ENCODE peak calls at places on chromosomes 1 and 21, in four cellular contexts. H is aorta, D is psoas muscle, V is fibroblast of mammary gland. O is an unnamed sample.
A peak's percentile ranks its signal among the peaks of the same experiment; 100 is the strongest.

GRCh38 chr1:1548591-1548990 is 8.2 kb upstream of the TMEM240 start:
- DNase-seq in D (no peak), H (no peak), V (no peak), O (no peak)

GRCh38 chr1:185369786-185370185 is 52.7 kb upstream of the IVNS1ABP start:
- DNase-seq in D (no peak), V (peak; percentile 70), H (no peak), O (no peak)

GRCh38 chr1:104780470-104781078 is 1030.9 kb downstream of the AMY1C start:
- DNase-seq in D (no peak), H (no peak), V (peak; percentile 14), O (no peak)

GRCh38 chr1:12095822-12096263 is 32.7 kb downstream of the TNFRSF8 start:
- DNase-seq in D (no peak), V (peak; percentile 35), H (peak; percentile 2), O (no peak)

GRCh38 chr1:46171351-46171750 is 3.5 kb upstream of the TSPAN1 start:
- DNase-seq in D (peak; percentile 63), V (no peak), H (no peak), O (no peak)

GRCh38 chr1:11341881-11342552 is 69.0 kb downstream of the UBIAD1 start:
- DNase-seq in H (no peak), V (peak; percentile 40), D (no peak), O (no peak)

GRCh38 chr1:203649551-203650011 is 22.9 kb downstream of the ATP2B4 start:
- DNase-seq in H (no peak), V (no peak), D (no peak), O (no peak)

GRCh38 chr1:232457607-232458006 is 172.3 kb downstream of the SIPA1L2 start:
- DNase-seq in V (no peak), D (no peak), H (no peak), O (no peak)

GRCh38 chr1:64948905-64949833 is 17.2 kb downstream of the JAK1 start:
- DNase-seq in V (peak; percentile 18), H (no peak), D (no peak), O (no peak)

GRCh38 chr1:183685112-183685713 is 32.1 kb upstream of the APOBEC4 start:
- DNase-seq in D (no peak), H (no peak), V (peak; percentile 64), O (no peak)

GRCh38 chr1:36981771-36982622 is 52.3 kb downstream of the GRIK3 start:
- DNase-seq in D (no peak), V (no peak), H (no peak), O (no peak)

GRCh38 chr1:62621907-62622306 is 24.6 kb downstream of the ANGPTL3 start:
- DNase-seq in V (peak; percentile 97), H (no peak), D (no peak), O (no peak)

GRCh38 chr1:35080171-35080854 is 1.1 kb downstream of the ZMYM1 start:
- DNase-seq in V (no peak), H (no peak), D (no peak), O (no peak)

GRCh38 chr1:58090640-58091039 is 455.9 kb downstream of the OMA1 start:
- DNase-seq in D (no peak), H (no peak), V (no peak), O (no peak)

GRCh38 chr1:178192686-178193085 is 98.8 kb downstream of the RASAL2 start:
- DNase-seq in H (peak; percentile 64), D (no peak), V (peak; percentile 84), O (no peak)

GRCh38 chr1:82110366-82111254 is 309.9 kb downstream of the ADGRL2 start:
- DNase-seq in H (no peak), D (no peak), V (peak; percentile 22), O (no peak)

DNA sequence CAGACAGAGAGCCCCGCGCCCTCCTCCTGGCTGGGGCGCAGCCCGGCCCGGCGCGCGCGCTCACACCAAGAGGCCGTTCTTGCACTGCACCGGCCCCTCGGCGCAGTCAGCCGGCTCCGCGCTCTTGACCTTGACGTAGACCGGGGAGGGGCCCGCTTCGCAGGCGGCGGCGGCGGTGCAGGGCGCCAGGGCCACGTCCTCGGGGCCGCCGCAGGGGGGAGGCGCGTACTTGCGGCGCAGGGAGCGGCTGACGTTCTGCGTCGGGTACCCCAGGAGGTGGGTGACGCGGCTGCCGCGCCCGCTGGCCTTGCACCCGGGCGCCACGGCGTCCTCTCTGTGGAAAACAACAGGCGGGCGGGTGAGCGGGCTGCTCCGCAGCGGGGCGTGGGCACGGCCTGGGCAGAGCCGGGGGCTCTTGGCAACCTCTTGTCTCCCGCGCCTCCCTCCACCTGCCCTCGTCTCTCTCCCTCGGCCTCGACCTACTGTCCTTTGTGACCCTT is 7.7 kb downstream of the VSIG8 start:
- DNase-seq in H (peak; percentile 93), D (peak; percentile 92), V (peak; percentile 81), O (peak; percentile 79)
- H3K4me3 ChIP-seq in H (peak overlapping the region; percentile 38), D (peak overlapping the region; percentile 81), V (peak overlapping the region; percentile 56), O (peak overlapping the region; percentile 89)

GRCh38 chr1:153565529-153566374 is at the start of gene S100A2:
- DNase-seq in V (peak; percentile 96), D (peak; percentile 72), H (peak; percentile 85), O (peak; percentile 49)

GRCh38 chr1:153563339-153563952 is 2.2 kb downstream of the S100A2 start:
- DNase-seq in D (peak; percentile 30), V (no peak), H (peak; percentile 48), O (no peak)

GRCh38 chr1:153561401-153561985 is 4.2 kb downstream of the S100A2 start:
- DNase-seq in D (peak; percentile 20), V (no peak), H (peak; percentile 21), O (no peak)

GRCh38 chr1:153566414-153567371 is 1.0 kb upstream of the S100A2 start:
- DNase-seq in D (peak; percentile 98), V (peak; percentile 98), H (peak; percentile 98), O (peak; percentile 96)

GRCh38 chr1:153563991-153564390 is 1.7 kb downstream of the S100A2 start:
- DNase-seq in V (no peak), D (peak; percentile 16), H (no peak), O (no peak)
- H3K4me3 ChIP-seq in V (no peak overlapping the region), D (no peak overlapping the region), H (no peak overlapping the region), O (no peak overlapping the region)

GRCh38 chr1:169461390-169462001 is 24.2 kb downstream of the SLC19A2 start:
- DNase-seq in V (no peak), D (no peak), H (no peak), O (no peak)

GRCh38 chr1:169462385-169462784 is 23.4 kb downstream of the SLC19A2 start:
- DNase-seq in D (no peak), V (no peak), H (no peak), O (no peak)

GRCh38 chr1:169457443-169457842 is 28.3 kb downstream of the SLC19A2 start:
- DNase-seq in H (no peak), D (no peak), V (no peak), O (no peak)

GRCh38 chr1:169456029-169456428 is 28.8 kb upstream of the CCDC181 start:
- DNase-seq in V (peak; percentile 5), D (no peak), H (no peak), O (no peak)

GRCh38 chr1:169460193-169460833 is 25.4 kb downstream of the SLC19A2 start:
- DNase-seq in D (peak; percentile 63), V (peak; percentile 76), H (no peak), O (no peak)
- H3K4me3 ChIP-seq in D (peak overlapping the region; percentile 33), V (peak overlapping the region; percentile 34), H (no peak overlapping the region), O (peak overlapping the region; percentile 44)

DNA sequence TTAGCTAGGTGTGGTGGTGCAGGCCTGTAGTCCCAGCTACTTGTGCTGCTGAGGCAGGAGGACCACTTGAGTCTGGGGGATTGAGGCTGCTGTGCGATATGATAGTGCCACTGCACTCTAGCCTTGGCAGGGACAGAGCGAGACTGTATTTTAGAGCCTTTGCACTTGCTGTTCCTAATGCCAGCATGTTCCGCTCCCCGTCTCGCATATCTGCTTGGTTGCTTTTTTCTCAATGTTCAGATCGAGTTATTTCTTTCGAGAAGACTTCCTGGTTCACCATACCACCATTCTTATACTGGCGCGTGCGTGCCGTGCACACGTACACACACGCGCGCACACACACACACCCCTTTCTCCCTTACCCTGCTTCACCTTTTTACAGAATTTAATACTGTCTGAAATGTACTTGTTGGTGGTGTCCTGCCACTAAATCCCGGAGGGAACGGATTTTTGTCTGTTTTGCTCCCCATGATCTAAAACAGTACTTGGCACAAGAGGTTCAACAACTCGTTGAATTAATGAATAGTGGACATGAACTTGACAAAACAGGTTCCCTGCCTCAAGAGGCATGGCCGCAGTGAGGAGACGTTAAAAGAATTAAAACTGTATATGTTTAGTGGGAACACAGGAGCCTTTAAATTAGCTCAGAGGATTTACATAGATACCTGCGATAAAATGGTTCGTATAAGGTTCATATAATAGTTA is 1.1 kb upstream of the RPRD2 start:
- DNase-seq in H (no peak), V (no peak), D (no peak), O (no peak)
- H3K4me3 ChIP-seq in H (no peak overlapping the region), V (peak overlapping the region; percentile 76), D (peak overlapping the region; percentile 94), O (peak overlapping the region; percentile 79)

GRCh38 chr1:198624648-198624980 is 14.2 kb upstream of the PTPRC start:
- DNase-seq in V (no peak), D (no peak), H (no peak), O (no peak)
- H3K4me3 ChIP-seq in V (no peak overlapping the region), D (no peak overlapping the region), H (no peak overlapping the region), O (no peak overlapping the region)

GRCh38 chr1:198655464-198656121 is 16.8 kb downstream of the PTPRC start:
- DNase-seq in V (no peak), D (no peak), H (no peak), O (no peak)

GRCh38 chr1:198656500-198656932 is 17.7 kb downstream of the PTPRC start:
- DNase-seq in H (peak; percentile 63), V (no peak), D (no peak), O (peak; percentile 37)

GRCh38 chr1:198653815-198654413 is 15.1 kb downstream of the PTPRC start:
- DNase-seq in D (no peak), H (no peak), V (no peak), O (no peak)

GRCh38 chr1:198660341-198661056 is 21.7 kb downstream of the PTPRC start:
- DNase-seq in H (no peak), D (no peak), V (no peak), O (no peak)

GRCh38 chr1:198657550-198658064 is 18.8 kb downstream of the PTPRC start:
- DNase-seq in D (no peak), V (peak; percentile 94), H (no peak), O (no peak)
- H3K4me3 ChIP-seq in D (no peak overlapping the region), V (no peak overlapping the region), H (no peak overlapping the region), O (no peak overlapping the region)

DNA sequence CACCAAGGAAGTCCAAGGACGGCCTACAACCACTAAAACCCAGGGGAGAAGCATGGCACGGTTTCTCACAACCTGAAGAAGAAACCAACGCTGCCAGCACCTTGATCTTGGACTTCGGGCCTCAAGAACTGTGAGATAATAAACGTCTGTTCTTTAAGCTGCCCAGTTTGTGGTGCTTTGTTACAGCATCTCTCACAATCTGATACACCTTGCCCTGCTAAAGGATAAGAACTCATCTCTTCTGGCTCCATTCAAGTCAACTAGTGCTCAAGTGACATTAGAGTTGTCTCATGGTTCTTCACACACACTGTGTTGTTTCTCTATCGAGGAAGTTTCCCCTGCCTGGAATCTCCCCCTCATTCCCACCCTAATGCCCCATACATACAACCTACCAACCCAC is 314.4 kb upstream of the RUNX1 start:
- DNase-seq in D (no peak), H (no peak), V (no peak), O (no peak)
- H3K4me3 ChIP-seq in D (no peak overlapping the region), H (no peak overlapping the region), V (no peak overlapping the region), O (no peak overlapping the region)

GRCh38 chr1:164787834-164788231 is 228.8 kb downstream of the PBX1 start:
- DNase-seq in H (no peak), V (peak; percentile 56), D (no peak), O (no peak)
- H3K4me3 ChIP-seq in H (no peak overlapping the region), V (no peak overlapping the region), D (peak overlapping the region; percentile 48), O (no peak overlapping the region)

GRCh38 chr1:22051607-22052114 is 848 bp upstream of the CDC42 start:
- DNase-seq in V (no peak), D (no peak), H (no peak), O (no peak)
- H3K4me3 ChIP-seq in V (no peak overlapping the region), D (peak overlapping the region; percentile 81), H (no peak overlapping the region), O (peak overlapping the region; percentile 98)

O was measured in breast epithelium.